ENCODE peak calls at places on chromosomes 3 and 15, in ten cellular contexts. E is brain pericyte; L is stimulated activated CD8-positive, alpha-beta memory T cell treated with anti-CD3 and anti-CD28 coated beads, Interleukin-2, amount 100 ng/mL, for 1 hour; U is spleen; B is glomerular endothelial cell; I is naive thymus-derived CD4-positive, alpha-beta T cell; H is NCI-H1105; M is adrenal gland; D is transverse colon; R is activated T-helper 1 cell treated with Interleukin-2 at 50 U/mL for 16 hours. W is an unnamed sample.
A peak's percentile ranks its signal among the peaks of the same experiment; 100 is the strongest.

GRCh38 chr3:82163907-82164520 is 402.6 kb upstream of the GBE1 start:
- DNase-seq in E (no peak), M (no peak), U (no peak), L (no peak), H (no peak), I (no peak), D (no peak), R (no peak), B (no peak), W (no peak)

GRCh38 chr15:79365765-79366164 is 54.9 kb downstream of the TMED3 start:
- DNase-seq in U (no peak), E (no peak), B (no peak), I (no peak), D (no peak), M (no peak), L (no peak), R (no peak), H (no peak), W (no peak)

GRCh38 chr15:20340931-20341661 is 200.5 kb downstream of the GOLGA6L6 start:
- DNase-seq in I (peak; percentile 40), H (no peak), U (peak; percentile 96), M (peak; percentile 81), L (no peak), E (peak; percentile 71), R (no peak), B (no peak), D (peak; percentile 41), W (peak; percentile 45)

GRCh38 chr3:137205394-137206060 is 247.7 kb downstream of the IL20RB start:
- DNase-seq in E (no peak), M (no peak), I (no peak), B (no peak), D (no peak), H (no peak), U (no peak), R (no peak), L (no peak), W (no peak)

GRCh38 chr15:72796515-72797337 is 13.2 kb upstream of the ADPGK start:
- DNase-seq in U (peak; percentile 88), B (no peak), D (peak; percentile 54), H (peak; percentile 41), E (no peak), R (peak; percentile 35), I (peak; percentile 17), M (peak; percentile 56), L (no peak), W (peak; percentile 44)

GRCh38 chr15:34644851-34645250 is 61.4 kb upstream of the GOLGA8B start:
- DNase-seq in U (no peak), D (no peak), R (no peak), B (no peak), I (no peak), H (no peak), M (no peak), L (no peak), E (no peak), W (no peak)

GRCh38 chr15:64770626-64771025 is 4.8 kb downstream of the RBPMS2 start:
- DNase-seq in R (no peak), U (no peak), D (no peak), L (no peak), I (no peak), E (no peak), H (no peak), M (no peak), B (no peak), W (no peak)

GRCh38 chr15:89361451-89362202 is 27.0 kb upstream of the POLG start:
- DNase-seq in U (peak; percentile 82), M (peak; percentile 74), B (no peak), I (peak; percentile 48), E (peak; percentile 13), R (peak; percentile 12), D (peak; percentile 46), H (no peak), L (no peak), W (peak; percentile 74)

GRCh38 chr3:124422805-124423204 is 307.4 kb upstream of the UMPS start:
- DNase-seq in D (no peak), R (no peak), L (no peak), H (no peak), M (no peak), B (no peak), I (no peak), E (no peak), U (no peak), W (no peak)

GRCh38 chr3:54434761-54435160 is 312.4 kb downstream of the CACNA2D3 start:
- DNase-seq in B (no peak), L (no peak), H (no peak), M (no peak), R (no peak), D (no peak), E (no peak), I (no peak), U (no peak), W (no peak)

GRCh38 chr3:26236511-26236910 is 386.1 kb upstream of the LRRC3B start:
- DNase-seq in L (no peak), D (no peak), I (no peak), H (no peak), E (no peak), M (no peak), R (no peak), B (peak; percentile 56), U (no peak), W (no peak)

GRCh38 chr15:72203507-72203837 is 5.9 kb upstream of the GRAMD2A start:
- DNase-seq in U (no peak), I (no peak), B (peak; percentile 52), R (no peak), M (peak; percentile 84), H (peak; percentile 87), L (no peak), D (no peak), E (no peak), W (peak; percentile 75)

GRCh38 chr3:30231277-30232141 is 374.9 kb upstream of the TGFBR2 start:
- DNase-seq in E (no peak), I (no peak), D (no peak), B (peak; percentile 44), H (no peak), L (no peak), R (no peak), M (no peak), U (no peak), W (no peak)

GRCh38 chr15:58134886-58135285 is 3.3 kb upstream of the AQP9 start:
- DNase-seq in E (no peak), B (no peak), I (no peak), R (no peak), M (no peak), D (no peak), L (no peak), U (no peak), H (no peak), W (no peak)

GRCh38 chr15:90489944-90490343 is 39.8 kb upstream of the CRTC3 start:
- DNase-seq in E (no peak), I (no peak), U (no peak), H (no peak), B (no peak), M (no peak), D (no peak), R (no peak), L (no peak), W (no peak)

GRCh38 chr3:4565806-4566501 is 72.8 kb downstream of the ITPR1 start:
- DNase-seq in M (no peak), B (no peak), R (no peak), L (no peak), E (no peak), I (no peak), D (no peak), U (no peak), H (no peak), W (no peak)

GRCh38 chr3:174023445-174023844 is 625.9 kb downstream of the NLGN1 start:
- DNase-seq in D (no peak), I (no peak), U (no peak), E (no peak), B (no peak), H (peak; percentile 49), L (no peak), M (no peak), R (no peak), W (no peak)

GRCh38 chr3:41173926-41174702 is 25.2 kb upstream of the CTNNB1 start:
- DNase-seq in L (no peak), H (no peak), U (no peak), B (no peak), D (no peak), E (no peak), M (no peak), I (no peak), R (no peak), W (no peak)

GRCh38 chr3:95184038-95184437 is 1121.2 kb downstream of the NSUN3 start:
- DNase-seq in M (no peak), E (no peak), I (no peak), R (no peak), U (no peak), B (no peak), D (no peak), L (no peak), H (no peak), W (no peak)

GRCh38 chr3:50264964-50265485 is 3.9 kb upstream of the SEMA3B start:
- DNase-seq in U (no peak), R (no peak), H (no peak), L (no peak), B (no peak), D (peak; percentile 41), I (no peak), E (no peak), M (peak; percentile 64), W (no peak)

GRCh38 chr3:127482216-127483004 is 108.1 kb downstream of the TPRA1 start:
- DNase-seq in L (no peak), D (no peak), I (no peak), E (no peak), B (no peak), M (peak; percentile 63), U (peak; percentile 20), R (no peak), H (no peak), W (peak; percentile 64)

GRCh38 chr15:47471020-47471419 is 246.3 kb upstream of the SEMA6D start:
- DNase-seq in M (no peak), U (no peak), B (no peak), R (no peak), D (no peak), I (no peak), E (no peak), H (no peak), L (no peak), W (no peak)

GRCh38 chr3:11603628-11604027 is 40.1 kb downstream of the VGLL4 start:
- DNase-seq in U (no peak), I (no peak), R (no peak), M (no peak), H (no peak), E (peak; percentile 56), L (no peak), B (no peak), D (no peak), W (no peak)

GRCh38 chr15:50244959-50245624 is 20.4 kb downstream of the HDC start:
- DNase-seq in E (no peak), D (no peak), H (no peak), U (no peak), L (no peak), I (no peak), M (no peak), B (no peak), R (no peak), W (no peak)

GRCh38 chr3:4139462-4140140 is 163.6 kb upstream of the SETMAR start:
- DNase-seq in D (no peak), L (no peak), I (no peak), B (no peak), E (no peak), U (no peak), M (no peak), H (no peak), R (no peak), W (no peak)

GRCh38 chr3:107235193-107235922 is 141.9 kb upstream of the CCDC54 start:
- DNase-seq in D (no peak), I (no peak), L (no peak), H (no peak), E (no peak), M (peak; percentile 26), R (no peak), U (no peak), B (no peak), W (peak; percentile 38)

GRCh38 chr15:86620113-86620512 is 540.4 kb downstream of the AGBL1 start:
- DNase-seq in D (no peak), L (no peak), H (no peak), M (no peak), R (no peak), U (no peak), B (no peak), I (no peak), E (no peak), W (no peak)

GRCh38 chr3:160296591-160296990 is 71.4 kb downstream of the C3orf80 start:
- DNase-seq in I (no peak), E (no peak), B (no peak), H (no peak), D (no peak), U (no peak), R (no peak), M (no peak), L (no peak), W (no peak)

W was measured in testis.